ENCODE peak calls at places on chromosomes 3 and 15, in nine cellular contexts. X, C, O, Z, A, Q, L, W and U are unnamed samples.

GRCh38 chr15:69164807-69165636 is 4.6 kb downstream of the GLCE start:
- DNase-seq in X (peak), C (no peak), O (no peak), Z (no peak), A (no peak), Q (peak), L (no peak), W (no peak), U (peak)

GRCh38 chr3:129120254-129121004 is 1.2 kb downstream of the RAB43 start:
- DNase-seq in X (peak), C (peak), O (peak), Z (peak), A (peak), Q (peak), L (peak), W (peak), U (peak)

GRCh38 chr3:99783009-99783573 is 34.6 kb upstream of the CMSS1 start:
- DNase-seq in X (peak), C (no peak), O (peak), Z (no peak), A (no peak), Q (peak), L (no peak), W (no peak), U (peak)

GRCh38 chr3:47324278-47324865 is 41.6 kb downstream of the KLHL18 start:
- DNase-seq in X (peak), C (peak), O (peak), Z (peak), A (peak), Q (peak), L (peak), W (peak), U (peak)

GRCh38 chr3:157311633-157312365 is 124.9 kb upstream of the PTX3 start:
- DNase-seq in X (peak), C (no peak), O (peak), Z (no peak), A (no peak), Q (peak), L (no peak), W (no peak), U (peak)

GRCh38 chr15:81942157-81942556 is 103.7 kb downstream of the MEX3B start:
- DNase-seq in X (no peak), C (no peak), O (no peak), Z (no peak), A (no peak), Q (no peak), L (no peak), W (no peak), U (no peak)

GRCh38 chr3:100299031-100299430 is 35.5 kb upstream of the NIT2 start:
- DNase-seq in X (no peak), C (no peak), O (peak), Z (no peak), A (no peak), Q (no peak), L (no peak), W (no peak), U (no peak)

GRCh38 chr3:65855370-65856100 is 183.2 kb downstream of the MAGI1 start:
- DNase-seq in X (peak), C (no peak), O (peak), Z (no peak), A (no peak), Q (peak), L (no peak), W (no peak), U (peak)

GRCh38 chr3:151520105-151520504 is 59.2 kb upstream of the IGSF10 start:
- DNase-seq in X (no peak), C (no peak), O (no peak), Z (no peak), A (no peak), Q (no peak), L (no peak), W (no peak), U (no peak)
- TF ChIP-seq CTCF in X (no peak), C (no peak), O (no peak), Z (no peak), A (no peak), Q (no peak), L (no peak), W (no peak), U (no peak)

DNA sequence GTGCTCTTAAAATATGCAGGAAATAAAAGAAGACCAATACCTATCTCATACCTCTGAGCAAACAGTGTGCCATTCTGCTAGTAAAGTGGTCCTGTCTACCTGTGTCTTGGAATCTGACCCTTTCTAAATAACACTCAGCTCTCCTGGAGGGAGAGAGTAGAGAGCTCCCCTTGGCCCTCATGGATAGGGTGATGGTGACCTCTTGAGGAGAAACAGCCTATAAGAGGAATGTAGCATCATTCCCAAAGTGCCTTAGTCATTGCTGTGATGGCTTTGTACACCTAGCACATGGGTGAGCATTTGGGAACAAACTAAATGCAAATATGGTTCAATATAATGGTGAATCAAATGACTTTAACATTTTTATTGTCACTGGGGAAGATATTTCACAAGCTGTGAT is 10.0 kb downstream of the SNTN start:
- DNase-seq in X (no peak), C (no peak), O (no peak), Z (no peak), A (no peak), Q (no peak), L (no peak), W (no peak), U (peak)
- TF ChIP-seq CTCF in X (peak), C (no peak), O (no peak), Z (no peak), A (no peak), Q (no peak), L (no peak), W (no peak), U (peak)

DNA sequence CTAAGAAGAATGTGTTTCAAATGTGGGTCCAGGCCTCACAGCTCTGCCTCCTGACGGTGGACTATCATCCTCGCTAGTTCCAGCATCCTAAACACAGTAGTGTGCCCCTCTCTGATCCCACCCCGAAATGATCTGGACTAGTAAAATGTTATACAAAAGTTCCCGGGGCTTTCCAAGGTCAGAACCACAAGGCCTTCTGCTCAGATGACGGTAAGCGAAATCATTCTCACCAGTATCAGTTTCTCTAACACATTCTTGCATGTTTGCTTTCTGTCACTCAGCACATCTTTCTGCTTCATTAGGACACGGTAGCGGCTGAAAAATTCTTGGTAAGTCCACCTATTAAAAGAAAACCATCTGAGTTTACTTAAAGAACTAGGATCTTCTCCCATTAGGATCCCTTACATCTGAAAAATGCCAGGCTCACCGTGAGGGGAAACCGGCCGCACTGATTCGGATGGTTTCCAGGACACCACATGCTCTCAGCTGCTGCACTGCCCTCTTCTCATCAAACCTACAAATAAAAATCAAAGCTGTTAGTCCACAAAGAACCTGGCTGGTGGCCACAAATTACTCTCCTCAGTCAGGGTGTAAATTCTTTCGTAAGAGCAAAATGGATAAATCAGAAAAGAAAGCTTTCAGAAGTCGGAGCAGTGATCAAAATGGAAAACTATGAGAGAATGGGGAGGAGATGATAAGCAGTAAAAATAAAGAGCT is 83.9 kb upstream of the MYO5C start:
- DNase-seq in X (no peak), C (no peak), O (no peak), Z (no peak), A (no peak), Q (no peak), L (no peak), W (no peak), U (no peak)
- TF ChIP-seq CTCF in X (no peak), C (no peak), O (no peak), Z (no peak), A (no peak), Q (no peak), L (no peak), W (no peak), U (no peak)

DNA sequence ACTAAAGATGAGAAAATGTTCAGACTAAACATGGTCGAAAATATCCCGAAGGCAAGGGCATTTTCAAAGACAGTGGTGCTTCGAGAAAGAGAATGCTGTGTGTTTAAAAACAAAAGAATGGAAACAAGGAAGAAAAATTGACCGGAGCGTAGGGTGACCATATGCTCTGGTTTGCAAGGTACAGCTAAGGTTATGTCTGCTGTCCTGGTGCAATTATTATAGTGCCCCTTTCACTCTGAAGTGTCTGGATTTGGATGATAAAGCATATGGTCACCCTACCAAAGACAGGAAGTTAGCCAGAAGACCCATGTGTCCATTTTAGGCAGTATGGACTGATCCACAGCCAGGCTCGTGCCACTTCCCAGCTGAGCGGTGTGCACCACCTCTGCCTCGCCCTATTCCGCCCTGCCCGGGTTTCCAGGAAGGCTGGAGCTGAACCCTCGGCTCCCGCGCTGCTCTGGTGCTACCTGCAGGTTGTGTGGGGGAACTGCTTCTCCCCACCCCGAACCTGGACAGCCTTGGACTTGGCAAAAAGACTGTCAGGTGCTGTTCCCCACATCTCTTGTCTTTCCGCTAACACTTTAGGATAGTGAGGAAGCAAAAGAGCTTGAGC is 25.2 kb downstream of the GOLGA6D start:
- DNase-seq in X (no peak), C (peak), O (peak), Z (peak), A (peak), Q (no peak), L (peak), W (no peak), U (peak)
- TF ChIP-seq CTCF in X (peak), C (peak), O (peak), Z (peak), A (peak), Q (peak), L (peak), W (no peak), U (peak)

DNA sequence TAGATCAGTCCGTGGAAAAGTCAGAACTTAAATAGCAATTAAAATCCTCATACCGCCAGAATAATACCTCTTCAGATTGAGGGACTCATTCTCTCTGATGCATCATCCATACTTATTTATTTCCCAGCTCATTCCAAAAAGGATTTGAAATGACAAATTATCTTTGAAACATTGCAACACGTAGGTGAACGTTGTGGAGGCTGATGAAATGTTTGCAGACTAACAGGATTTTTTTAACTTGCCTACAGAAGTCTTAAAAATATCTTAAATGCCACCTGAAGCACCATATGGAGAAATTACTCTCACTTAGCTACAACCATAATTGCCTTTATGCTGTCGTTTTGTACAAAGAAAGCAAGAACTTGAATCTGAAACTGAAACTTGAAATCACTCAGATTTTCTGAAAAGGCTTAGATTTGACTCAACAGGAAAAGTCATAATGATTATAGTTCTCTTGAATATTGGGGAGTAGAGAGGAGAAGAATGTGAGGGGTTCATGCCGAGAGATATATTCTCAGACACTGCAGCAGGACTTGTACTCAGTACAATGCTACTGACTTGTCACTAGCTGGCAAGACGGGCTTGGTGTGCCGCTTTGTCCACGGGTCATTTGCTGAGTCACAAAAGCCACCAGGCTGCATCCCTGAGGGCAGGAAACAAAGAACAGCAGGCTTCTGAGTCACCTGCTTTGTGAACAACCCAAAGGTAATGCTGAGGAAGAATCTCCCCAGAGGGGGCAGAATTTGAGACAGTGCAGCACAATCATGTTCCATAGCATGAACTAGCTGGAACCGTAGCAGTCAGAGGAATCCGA is 7.1 kb upstream of the FMN1 start:
- DNase-seq in X (peak), C (peak), O (peak), Z (peak), A (peak), Q (peak), L (no peak), W (no peak), U (peak)
- TF ChIP-seq CTCF in X (no peak), C (no peak), O (peak), Z (peak), A (peak), Q (peak), L (peak), W (no peak), U (peak)

GRCh38 chr3:176650478-176650877 is 546.8 kb downstream of the TBL1XR1 start:
- DNase-seq in X (peak), C (no peak), O (peak), Z (no peak), A (no peak), Q (peak), L (no peak), W (no peak), U (peak)
- TF ChIP-seq CTCF in X (no peak), C (no peak), O (peak), Z (no peak), A (peak), Q (no peak), L (peak), W (no peak), U (no peak)

DNA sequence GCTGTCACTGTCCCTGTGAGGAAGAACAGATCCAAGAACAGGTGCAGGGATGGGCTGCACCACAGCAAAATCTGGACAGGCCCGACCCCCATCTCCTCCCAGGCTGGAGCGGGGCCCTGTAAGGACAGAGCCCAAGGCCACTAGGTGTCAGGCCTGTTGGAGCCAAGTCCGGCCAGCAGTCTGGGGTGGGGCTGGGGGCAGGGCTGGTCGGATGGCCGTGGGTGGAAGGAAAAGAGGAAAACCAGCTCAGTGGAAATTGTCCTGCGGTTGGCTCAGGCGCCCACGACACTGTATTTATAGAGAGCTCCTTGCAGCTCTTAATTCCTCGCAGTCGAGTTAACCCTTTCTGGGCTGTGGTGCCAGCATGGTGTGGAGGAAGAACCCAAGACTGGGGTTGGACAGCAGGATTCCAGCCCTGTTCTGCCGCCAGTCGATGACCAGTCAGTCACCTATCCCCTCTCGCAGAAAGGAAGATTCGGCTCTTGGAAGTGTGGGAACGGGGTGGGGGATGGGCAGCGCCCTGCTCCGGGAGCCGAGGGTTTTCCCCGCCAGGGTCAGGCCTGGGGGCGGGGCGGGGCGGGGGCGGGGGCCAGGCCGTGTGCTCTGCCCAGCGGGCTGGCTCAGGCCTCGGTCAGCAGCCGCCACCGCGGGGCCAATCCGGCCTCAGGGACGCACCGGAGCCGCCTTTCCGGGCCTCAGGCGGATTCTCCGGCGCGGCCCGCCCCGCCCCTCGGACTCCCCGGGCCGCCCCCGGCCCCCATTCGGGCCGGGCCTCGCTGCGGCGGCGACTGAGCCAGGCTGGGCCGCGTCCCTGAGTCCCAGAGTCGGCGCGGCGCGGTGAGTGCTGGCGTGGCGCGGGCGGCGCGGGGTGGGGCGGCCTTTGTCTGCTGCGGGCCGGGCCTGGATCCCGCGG is at the start of gene CD276:
- DNase-seq in X (peak), C (peak), O (peak), Z (peak), A (no peak), Q (peak), L (peak), W (peak), U (no peak)
- TF ChIP-seq CTCF in X (peak), C (no peak), O (peak), Z (no peak), A (no peak), Q (peak), L (peak), W (peak), U (no peak)

GRCh38 chr15:39592500-39592899 is 11.6 kb downstream of the THBS1 start:
- DNase-seq in X (peak), C (no peak), O (no peak), Z (no peak), A (no peak), Q (peak), L (no peak), W (no peak), U (peak)
- TF ChIP-seq CTCF in X (no peak), C (no peak), O (no peak), Z (no peak), A (no peak), Q (no peak), L (no peak), W (no peak), U (no peak)

GRCh38 chr3:52388348-52388821 is 56.5 kb downstream of the SEMA3G start:
- DNase-seq in X (no peak), C (no peak), O (no peak), Z (no peak), A (no peak), Q (no peak), L (no peak), W (no peak), U (no peak)
- TF ChIP-seq CTCF in X (no peak), C (no peak), O (no peak), Z (no peak), A (no peak), Q (no peak), L (no peak), W (no peak), U (no peak)